ENCODE peak calls at places on chromosomes 5 and 9, in ten cellular contexts. I is iPS DF 6.9; C is cardiac muscle cell; J is PC-9; Q is CD4-positive, CD25-positive, alpha-beta regulatory T cell; X is heart left ventricle; Y is fibroblast of mammary gland; L is Karpas-422; Z is lower lobe of right lung; F is cardiac fibroblast. E is an unnamed sample.

GRCh38 chr5:14157494-14157782 is 14.3 kb downstream of the TRIO start:
- DNase-seq in I (no peak), C (no peak), J (no peak), Q (no peak), X (no peak), Y (no peak), L (no peak), Z (no peak), F (no peak), E (no peak)

GRCh38 chr9:112887377-112887776 is 3.3 kb downstream of the SLC46A2 start:
- DNase-seq in I (no peak), C (no peak), J (no peak), Q (no peak), X (no peak), Y (peak; percentile 17), L (peak; percentile 92), Z (peak; percentile 71), F (no peak), E (no peak)

GRCh38 chr5:201672-202071 is 10.4 kb downstream of the LRRC14B start:
- DNase-seq in I (no peak), C (no peak), J (no peak), Q (no peak), X (no peak), Y (no peak), L (no peak), Z (no peak), F (no peak), E (no peak)

GRCh38 chr5:96282020-96282419 is 151.0 kb downstream of the PCSK1 start:
- DNase-seq in I (no peak), C (no peak), J (no peak), Q (no peak), X (no peak), Y (no peak), L (no peak), Z (no peak), F (no peak), E (no peak)

GRCh38 chr5:57175586-57175985 is 1.7 kb downstream of the GPBP1 start:
- DNase-seq in I (no peak), C (no peak), J (peak; percentile 14), Q (peak; percentile 44), X (no peak), Y (no peak), L (peak; percentile 71), Z (no peak), F (no peak), E (no peak)

GRCh38 chr5:54176066-54176835 is 134.1 kb downstream of the ARL15 start:
- DNase-seq in I (no peak), C (no peak), J (no peak), Q (no peak), X (no peak), Y (no peak), L (no peak), Z (no peak), F (no peak), E (no peak)

GRCh38 chr9:83304686-83305085 is 233.5 kb downstream of the FRMD3 start:
- DNase-seq in I (no peak), C (peak; percentile 98), J (no peak), Q (no peak), X (peak; percentile 92), Y (peak; percentile 97), L (no peak), Z (peak; percentile 51), F (peak; percentile 96), E (peak; percentile 84)

GRCh38 chr9:123678878-123679329 is 251.0 kb downstream of the DENND1A start:
- DNase-seq in I (no peak), C (peak; percentile 21), J (no peak), Q (no peak), X (no peak), Y (no peak), L (no peak), Z (no peak), F (peak; percentile 5), E (no peak)

GRCh38 chr5:119512277-119512676 is 60.0 kb downstream of the HSD17B4 start:
- DNase-seq in I (no peak), C (peak; percentile 8), J (no peak), Q (no peak), X (no peak), Y (no peak), L (no peak), Z (no peak), F (no peak), E (no peak)

GRCh38 chr9:26266111-26266791 is 588.0 kb upstream of the TUSC1 start:
- DNase-seq in I (no peak), C (no peak), J (no peak), Q (no peak), X (no peak), Y (no peak), L (no peak), Z (no peak), F (peak; percentile 12), E (no peak)

GRCh38 chr5:139709587-139710369 is 61.6 kb downstream of the CXXC5 start:
- DNase-seq in I (no peak), C (no peak), J (no peak), Q (no peak), X (peak; percentile 79), Y (no peak), L (no peak), Z (peak; percentile 59), F (no peak), E (no peak)

GRCh38 chr5:43421450-43422133 is 9.4 kb upstream of the CCL28 start:
- DNase-seq in I (no peak), C (no peak), J (no peak), Q (no peak), X (no peak), Y (no peak), L (no peak), Z (no peak), F (no peak), E (no peak)

GRCh38 chr5:159211712-159212111 is 2.4 kb upstream of the RNF145 start:
- DNase-seq in I (no peak), C (no peak), J (no peak), Q (no peak), X (no peak), Y (no peak), L (no peak), Z (peak; percentile 52), F (no peak), E (no peak)

DNA sequence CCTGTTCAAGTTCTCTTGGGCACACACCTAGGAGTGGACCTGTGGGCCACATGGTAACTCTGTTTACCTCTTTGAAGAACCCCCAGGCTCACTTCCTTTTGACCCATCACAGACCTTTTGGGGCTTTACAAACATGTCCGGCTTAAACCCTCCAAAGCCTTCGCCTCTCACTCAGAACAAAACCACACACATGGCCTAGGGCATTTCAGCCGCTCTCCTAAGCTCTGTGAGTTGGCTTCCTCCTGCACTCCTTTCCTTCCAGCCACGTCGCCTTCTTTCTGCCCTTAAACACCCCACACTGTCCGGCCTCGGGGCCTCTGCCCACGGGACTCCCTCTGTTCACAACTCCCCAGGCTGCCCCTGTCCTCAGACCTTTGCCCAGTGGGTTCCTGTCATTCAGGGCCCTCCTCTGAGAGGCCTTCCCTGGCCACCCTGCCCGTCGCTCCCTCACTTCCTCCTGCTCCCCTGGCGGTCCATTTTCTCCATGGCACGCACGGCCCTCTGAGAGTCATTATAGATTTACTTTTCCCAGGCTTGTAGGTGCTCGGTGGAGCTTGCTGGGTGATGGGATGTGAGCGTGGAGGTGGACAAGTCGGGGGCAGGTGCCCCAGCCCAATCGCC is 1.9 kb downstream of the DOK3 start:
- DNase-seq in I (no peak), C (no peak), J (no peak), Q (no peak), X (no peak), Y (no peak), L (no peak), Z (no peak), F (no peak), E (no peak)
- H3K4me3 ChIP-seq in I (no peak overlapping the region), C (no peak overlapping the region), J (no peak overlapping the region), Q (no peak overlapping the region), X (peak overlapping the region; percentile 48), Y (no peak overlapping the region), L (peak overlapping the region; percentile 93), Z (peak overlapping the region; percentile 59), F (no peak overlapping the region), E (no peak overlapping the region)

GRCh38 chr9:109992293-109992692 is 212.3 kb downstream of the PALM2AKAP2 start:
- DNase-seq in I (no peak), C (no peak), J (no peak), Q (no peak), X (no peak), Y (peak; percentile 45), L (no peak), Z (no peak), F (no peak), E (no peak)

GRCh38 chr9:109981091-109981490 is 201.1 kb downstream of the PALM2AKAP2 start:
- DNase-seq in I (no peak), C (no peak), J (no peak), Q (no peak), X (no peak), Y (no peak), L (no peak), Z (no peak), F (no peak), E (no peak)

GRCh38 chr9:109990541-109990940 is 210.5 kb downstream of the PALM2AKAP2 start:
- DNase-seq in I (no peak), C (peak; percentile 53), J (no peak), Q (no peak), X (no peak), Y (peak; percentile 54), L (no peak), Z (no peak), F (no peak), E (no peak)

GRCh38 chr9:109989296-109989695 is 209.3 kb downstream of the PALM2AKAP2 start:
- DNase-seq in I (no peak), C (peak; percentile 69), J (no peak), Q (no peak), X (no peak), Y (no peak), L (no peak), Z (no peak), F (peak; percentile 34), E (no peak)

GRCh38 chr9:109986423-109987055 is 206.5 kb downstream of the PALM2AKAP2 start:
- DNase-seq in I (no peak), C (peak; percentile 91), J (no peak), Q (no peak), X (no peak), Y (peak; percentile 94), L (no peak), Z (no peak), F (peak; percentile 98), E (no peak)
- H3K4me3 ChIP-seq in I (no peak overlapping the region), C (no peak overlapping the region), J (no peak overlapping the region), Q (no peak overlapping the region), X (no peak overlapping the region), Y (no peak overlapping the region), L (no peak overlapping the region), Z (no peak overlapping the region), F (no peak overlapping the region), E (no peak overlapping the region)

GRCh38 chr5:162037431-162037830 is 30.1 kb upstream of the GABRG2 start:
- DNase-seq in I (no peak), C (no peak), J (no peak), Q (no peak), X (no peak), Y (no peak), L (no peak), Z (no peak), F (no peak), E (no peak)
- H3K4me3 ChIP-seq in I (no peak overlapping the region), C (no peak overlapping the region), J (no peak overlapping the region), Q (no peak overlapping the region), X (no peak overlapping the region), Y (no peak overlapping the region), L (no peak overlapping the region), Z (no peak overlapping the region), F (no peak overlapping the region), E (no peak overlapping the region)

DNA sequence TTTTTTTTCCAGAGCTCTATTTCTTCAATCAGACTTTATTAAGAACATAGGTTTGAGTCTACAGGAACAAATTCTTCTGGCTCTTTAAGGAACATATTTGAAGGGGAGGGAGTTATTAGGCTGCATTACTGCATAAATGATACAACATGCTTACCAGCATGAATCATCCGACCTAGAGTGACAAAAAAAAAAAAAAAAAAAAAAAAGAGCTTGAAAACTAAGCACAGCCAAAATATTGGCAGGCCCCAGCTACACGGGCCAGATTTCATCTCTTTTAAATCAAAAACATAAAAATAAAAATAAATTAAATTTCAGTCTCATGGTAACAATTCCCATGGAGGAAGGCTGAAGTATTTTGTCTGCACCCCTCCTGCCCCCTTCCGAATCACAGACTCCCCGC is 26.3 kb downstream of the MSX2 start:
- DNase-seq in I (no peak), C (peak; percentile 56), J (no peak), Q (no peak), X (no peak), Y (peak; percentile 50), L (no peak), Z (no peak), F (peak; percentile 31), E (no peak)
- H3K4me3 ChIP-seq in I (peak overlapping the region; percentile 59), C (peak overlapping the region; percentile 39), J (no peak overlapping the region), Q (no peak overlapping the region), X (peak overlapping the region; percentile 40), Y (no peak overlapping the region), L (no peak overlapping the region), Z (peak overlapping the region; percentile 36), F (peak overlapping the region; percentile 22), E (peak overlapping the region; percentile 39)

E was measured in tibial artery.